ENCODE peak calls at places on chromosomes 13 and 19, in eight cellular contexts. K is upper lobe of left lung; D is uterus; Y is effector memory CD4-positive, alpha-beta T cell; R is CD8-positive, alpha-beta T cell; W is breast epithelium; E is aorta; H is thoracic aorta. M is an unnamed sample.

GRCh38 chr19:33468361-33469170 is 53.0 kb downstream of the PEPD start:
- DNase-seq in K (peak; percentile 61), D (no peak), Y (no peak), R (peak; percentile 37), W (peak; percentile 35), E (peak; percentile 76), H (no peak), M (no peak)

GRCh38 chr13:33264620-33264978 is 21.0 kb downstream of the STARD13 start:
- DNase-seq in K (no peak), D (no peak), Y (no peak), R (no peak), W (no peak), E (no peak), H (no peak), M (no peak)

GRCh38 chr19:11422163-11423068 is 3.3 kb upstream of the RGL3 start:
- DNase-seq in K (peak; percentile 94), D (peak; percentile 55), Y (peak; percentile 57), R (peak; percentile 73), W (peak; percentile 78), E (peak; percentile 94), H (no peak), M (peak; percentile 95)

GRCh38 chr19:18736415-18737336 is 53.2 kb downstream of the CRTC1 start:
- DNase-seq in K (no peak), D (no peak), Y (no peak), R (no peak), W (peak; percentile 70), E (no peak), H (no peak), M (no peak)

GRCh38 chr19:15934332-15935078 is at the start of gene CYP4F11:
- DNase-seq in K (peak; percentile 71), D (peak; percentile 30), Y (no peak), R (no peak), W (peak; percentile 89), E (peak; percentile 94), H (peak; percentile 42), M (no peak)

GRCh38 chr13:72151241-72151640 is 284.2 kb upstream of the DACH1 start:
- DNase-seq in K (no peak), D (no peak), Y (no peak), R (no peak), W (no peak), E (no peak), H (no peak), M (no peak)

GRCh38 chr13:33281951-33282595 is 3.5 kb downstream of the STARD13 start:
- DNase-seq in K (no peak), D (no peak), Y (no peak), R (no peak), W (no peak), E (no peak), H (no peak), M (no peak)

GRCh38 chr19:46225558-46226004 is 4.0 kb upstream of the IGFL1 start:
- DNase-seq in K (no peak), D (no peak), Y (no peak), R (no peak), W (no peak), E (no peak), H (no peak), M (no peak)

GRCh38 chr13:19713186-19713965 is 69.4 kb downstream of the PSPC1 start:
- DNase-seq in K (no peak), D (no peak), Y (no peak), R (no peak), W (no peak), E (no peak), H (no peak), M (no peak)

GRCh38 chr13:30346159-30346788 is 38.9 kb upstream of the KATNAL1 start:
- DNase-seq in K (no peak), D (no peak), Y (peak; percentile 61), R (peak; percentile 84), W (no peak), E (no peak), H (no peak), M (no peak)

GRCh38 chr19:49637865-49638350 is 2.0 kb downstream of the RRAS start:
- DNase-seq in K (peak; percentile 90), D (peak; percentile 86), Y (no peak), R (no peak), W (peak; percentile 73), E (peak; percentile 96), H (peak; percentile 55), M (no peak)

GRCh38 chr19:3184847-3185481 is 766 bp upstream of the NCLN start:
- DNase-seq in K (no peak), D (no peak), Y (peak; percentile 36), R (no peak), W (no peak), E (peak; percentile 87), H (peak; percentile 31), M (peak; percentile 33)

GRCh38 chr13:47158583-47158982 is 261.7 kb upstream of the HTR2A start:
- DNase-seq in K (no peak), D (no peak), Y (no peak), R (no peak), W (no peak), E (no peak), H (no peak), M (no peak)

GRCh38 chr19:5093953-5094718 is 125.2 kb downstream of the KDM4B start:
- DNase-seq in K (peak; percentile 59), D (no peak), Y (no peak), R (no peak), W (no peak), E (no peak), H (no peak), M (no peak)

GRCh38 chr19:44803442-44804428 is 5.2 kb upstream of the BCAM start:
- DNase-seq in K (no peak), D (no peak), Y (no peak), R (no peak), W (peak; percentile 84), E (no peak), H (no peak), M (no peak)

GRCh38 chr19:39852882-39853281 is 6.7 kb upstream of the FBL start:
- DNase-seq in K (no peak), D (no peak), Y (no peak), R (no peak), W (no peak), E (no peak), H (no peak), M (no peak)

GRCh38 chr19:34317311-34317927 is 47.6 kb upstream of the GPI start:
- DNase-seq in K (no peak), D (no peak), Y (peak; percentile 29), R (peak; percentile 52), W (no peak), E (no peak), H (no peak), M (no peak)

GRCh38 chr13:52794589-52794988 is 53.9 kb downstream of the PCDH8 start:
- DNase-seq in K (no peak), D (no peak), Y (no peak), R (no peak), W (no peak), E (no peak), H (no peak), M (no peak)

GRCh38 chr19:5686647-5687359 is 3.3 kb upstream of the RPL36 start:
- DNase-seq in K (peak; percentile 100), D (peak; percentile 98), Y (peak; percentile 91), R (peak; percentile 99), W (peak; percentile 99), E (peak; percentile 100), H (peak; percentile 90), M (peak; percentile 85)

GRCh38 chr19:12513531-12514061 is 29.0 kb upstream of the ZNF709 start:
- DNase-seq in K (peak; percentile 70), D (no peak), Y (no peak), R (no peak), W (no peak), E (no peak), H (no peak), M (no peak)
- H3K4me3 ChIP-seq in K (no peak overlapping the region), D (no peak overlapping the region), Y (no peak overlapping the region), R (no peak overlapping the region), W (peak overlapping the region; percentile 15), E (no peak overlapping the region), H (no peak overlapping the region), M (no peak overlapping the region)

DNA sequence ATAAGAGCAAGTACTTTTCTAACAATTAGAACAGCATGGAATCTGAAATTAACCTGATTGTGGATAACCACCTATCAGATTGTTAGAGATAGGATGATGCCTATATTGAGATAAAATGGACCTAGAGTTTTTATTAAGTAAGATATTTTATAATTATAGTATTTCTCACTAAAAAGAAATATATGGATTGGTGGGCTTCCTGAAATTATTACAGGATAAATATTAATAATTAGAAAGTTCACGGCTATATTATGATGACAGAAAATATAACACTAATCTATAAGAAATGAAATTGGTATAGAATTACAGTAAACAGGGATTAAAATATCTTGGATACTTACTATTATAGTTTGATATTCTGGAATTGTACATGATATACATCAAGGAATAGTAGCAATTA is 378.0 kb upstream of the SPRY2 start:
- DNase-seq in K (no peak), D (no peak), Y (no peak), R (no peak), W (no peak), E (no peak), H (no peak), M (no peak)
- H3K4me3 ChIP-seq in K (no peak overlapping the region), D (no peak overlapping the region), Y (no peak overlapping the region), R (no peak overlapping the region), W (no peak overlapping the region), E (no peak overlapping the region), H (no peak overlapping the region), M (no peak overlapping the region)

GRCh38 chr13:77477299-77477848 is 58.1 kb upstream of the SCEL start:
- DNase-seq in K (no peak), D (no peak), Y (no peak), R (no peak), W (no peak), E (no peak), H (no peak), M (no peak)
- H3K4me3 ChIP-seq in K (no peak overlapping the region), D (no peak overlapping the region), Y (no peak overlapping the region), R (no peak overlapping the region), W (no peak overlapping the region), E (no peak overlapping the region), H (peak overlapping the region; percentile 77), M (no peak overlapping the region)

GRCh38 chr19:14495678-14496028 is 274 bp downstream of the GIPC1 start:
- DNase-seq in K (no peak), D (no peak), Y (no peak), R (no peak), W (no peak), E (no peak), H (no peak), M (no peak)

GRCh38 chr19:14494910-14495677 is 833 bp downstream of the GIPC1 start:
- DNase-seq in K (no peak), D (no peak), Y (no peak), R (no peak), W (no peak), E (no peak), H (no peak), M (no peak)

GRCh38 chr19:14492756-14493337 is 3.1 kb downstream of the GIPC1 start:
- DNase-seq in K (no peak), D (no peak), Y (no peak), R (no peak), W (no peak), E (no peak), H (no peak), M (no peak)

GRCh38 chr19:14496029-14496848 is at the start of gene GIPC1:
- DNase-seq in K (peak; percentile 99), D (peak; percentile 98), Y (peak; percentile 67), R (peak; percentile 87), W (peak; percentile 98), E (peak; percentile 98), H (peak; percentile 82), M (peak; percentile 99)

GRCh38 chr19:14494451-14494850 is 1.5 kb downstream of the GIPC1 start:
- DNase-seq in K (no peak), D (no peak), Y (no peak), R (no peak), W (no peak), E (no peak), H (no peak), M (no peak)
- H3K4me3 ChIP-seq in K (peak overlapping the region; percentile 86), D (no peak overlapping the region), Y (no peak overlapping the region), R (no peak overlapping the region), W (peak overlapping the region; percentile 96), E (no peak overlapping the region), H (peak overlapping the region; percentile 94), M (no peak overlapping the region)